ENCODE peak calls at places on chromosomes 2 and 18, in four cellular contexts. R, E, X and C are unnamed samples.

GRCh38 chr2:7007846-7008741 is 90.9 kb downstream of the RNF144A start:
- DNase-seq in R (peak), E (peak), X (peak), C (no peak)

GRCh38 chr2:222404126-222404891 is 20.0 kb upstream of the SGPP2 start:
- DNase-seq in R (no peak), E (no peak), X (no peak), C (no peak)

GRCh38 chr2:96253006-96253405 is 12.8 kb downstream of the TMEM127 start:
- DNase-seq in R (no peak), E (no peak), X (no peak), C (no peak)

GRCh38 chr2:851680-852079 is 99.0 kb upstream of the SNTG2 start:
- DNase-seq in R (no peak), E (no peak), X (no peak), C (no peak)

GRCh38 chr18:41881285-41881684 is 73.7 kb upstream of the PIK3C3 start:
- DNase-seq in R (no peak), E (no peak), X (no peak), C (no peak)

GRCh38 chr2:234761910-234762309 is 189.9 kb upstream of the SH3BP4 start:
- DNase-seq in R (no peak), E (peak), X (no peak), C (no peak)

GRCh38 chr2:192546566-192546965 is 351.8 kb upstream of the TMEFF2 start:
- DNase-seq in R (no peak), E (no peak), X (no peak), C (no peak)

GRCh38 chr2:58796239-58796638 is 555.1 kb upstream of the FANCL start:
- DNase-seq in R (no peak), E (no peak), X (no peak), C (no peak)

GRCh38 chr18:50973367-50974126 is 5.7 kb downstream of the ELAC1 start:
- DNase-seq in R (no peak), E (no peak), X (no peak), C (no peak)

GRCh38 chr18:60452424-60452823 is 79.8 kb upstream of the MC4R start:
- DNase-seq in R (no peak), E (peak), X (no peak), C (no peak)

GRCh38 chr2:23488584-23488983 is 103.6 kb downstream of the KLHL29 start:
- DNase-seq in R (no peak), E (no peak), X (no peak), C (no peak)

GRCh38 chr2:182565941-182566567 is 139.2 kb upstream of the PDE1A start:
- DNase-seq in R (no peak), E (no peak), X (no peak), C (no peak)

GRCh38 chr18:79684787-79685186 is 5.2 kb downstream of the CTDP1 start:
- DNase-seq in R (no peak), E (peak), X (no peak), C (no peak)

GRCh38 chr18:63265322-63265721 is 54.2 kb downstream of the BCL2 start:
- DNase-seq in R (no peak), E (no peak), X (no peak), C (no peak)

GRCh38 chr2:144595279-144595678 is 75.4 kb upstream of the ZEB2 start:
- DNase-seq in R (no peak), E (no peak), X (peak), C (no peak)

GRCh38 chr18:61910101-61910500 is 17.3 kb upstream of the RNF152 start:
- DNase-seq in R (no peak), E (no peak), X (no peak), C (no peak)

GRCh38 chr2:196944570-196944969 is 18.1 kb upstream of the PGAP1 start:
- DNase-seq in R (no peak), E (no peak), X (no peak), C (no peak)

GRCh38 chr18:59123588-59124369 is 15.9 kb upstream of the SEC11C start:
- DNase-seq in R (no peak), E (no peak), X (no peak), C (no peak)

GRCh38 chr2:216362730-216363129 is 9.6 kb downstream of the MARCHF4 start:
- DNase-seq in R (no peak), E (no peak), X (no peak), C (no peak)

GRCh38 chr18:43665239-43665788 is 388.0 kb upstream of the SYT4 start:
- DNase-seq in R (no peak), E (no peak), X (no peak), C (no peak)

GRCh38 chr2:20611077-20611843 is 39.6 kb downstream of the HS1BP3 start:
- DNase-seq in R (no peak), E (no peak), X (peak), C (no peak)

GRCh38 chr2:179305125-179305524 is 40.5 kb upstream of the SESTD1 start:
- DNase-seq in R (no peak), E (no peak), X (no peak), C (no peak)

GRCh38 chr2:141929331-141930252 is 201.2 kb downstream of the LRP1B start:
- DNase-seq in R (no peak), E (peak), X (no peak), C (no peak)

GRCh38 chr2:217846321-217846743 is 156.5 kb downstream of the TNS1 start:
- DNase-seq in R (no peak), E (no peak), X (no peak), C (no peak)

GRCh38 chr2:120060088-120060623 is 47.3 kb downstream of the EPB41L5 start:
- DNase-seq in R (no peak), E (no peak), X (no peak), C (no peak)

GRCh38 chr2:95062247-95062646 is 36.7 kb downstream of the MAL start:
- DNase-seq in R (no peak), E (no peak), X (no peak), C (no peak)

GRCh38 chr2:202187570-202187969 is 50.8 kb downstream of the SUMO1 start:
- DNase-seq in R (no peak), E (no peak), X (no peak), C (no peak)

GRCh38 chr2:142880275-142880674 is 2.8 kb downstream of the KYNU start:
- DNase-seq in R (no peak), E (no peak), X (no peak), C (no peak)

GRCh38 chr2:234621120-234621519 is 124.2 kb upstream of the ARL4C start:
- DNase-seq in R (no peak), E (no peak), X (no peak), C (no peak)

GRCh38 chr2:236820763-236821344 is 251.2 kb downstream of the ACKR3 start:
- DNase-seq in R (no peak), E (no peak), X (no peak), C (no peak)

GRCh38 chr2:23475473-23475872 is 90.5 kb downstream of the KLHL29 start:
- DNase-seq in R (no peak), E (no peak), X (no peak), C (no peak)

GRCh38 chr18:2572144-2572682 is 856 bp downstream of the NDC80 start:
- DNase-seq in R (no peak), E (no peak), X (no peak), C (no peak)
- TF ChIP-seq NRF1 in R (no peak), E (no peak), X (no peak), C (no peak)

DNA sequence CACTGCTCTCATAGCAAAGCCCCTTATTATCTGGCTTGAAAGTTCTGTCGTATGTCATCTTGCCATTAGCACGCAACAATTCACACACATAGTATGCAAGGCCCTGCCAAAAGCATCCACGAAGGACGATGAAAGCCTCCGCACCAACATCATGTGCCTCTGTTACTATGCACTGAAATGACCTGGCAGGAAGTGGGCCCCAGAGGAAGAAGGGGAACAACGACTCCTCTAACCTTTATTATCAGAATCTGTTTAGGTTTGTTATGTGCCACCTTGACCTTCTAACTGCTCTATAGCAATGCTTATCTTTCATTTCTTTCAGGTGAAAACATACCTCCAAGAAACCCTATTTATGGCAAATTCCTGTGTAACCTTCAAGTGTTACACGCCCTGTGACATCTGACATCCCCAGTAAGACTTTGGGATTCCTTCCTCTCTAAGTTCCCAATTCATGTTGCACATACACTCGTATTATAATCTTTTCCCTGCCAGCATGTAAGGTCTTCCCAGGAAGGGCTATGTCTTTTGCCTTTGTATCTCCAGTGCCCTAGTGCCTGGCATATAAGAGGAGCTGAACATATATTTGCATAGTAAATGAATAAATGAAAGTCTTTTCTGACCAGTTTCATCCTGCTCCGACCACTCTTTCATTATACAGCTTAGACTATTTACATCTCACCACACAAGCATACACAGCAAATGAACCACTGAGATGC is 7.0 kb upstream of the NDUFV2 start:
- DNase-seq in R (peak), E (no peak), X (no peak), C (no peak)
- TF ChIP-seq NRF1 in R (no peak), E (no peak), X (no peak), C (no peak)

GRCh38 chr2:3302751-3303582 is 74.7 kb downstream of the EIPR1 start:
- DNase-seq in R (no peak), E (peak), X (no peak), C (no peak)
- TF ChIP-seq NRF1 in R (no peak), E (no peak), X (no peak), C (no peak)

GRCh38 chr2:176554107-176555048 is 285.1 kb downstream of the MTX2 start:
- DNase-seq in R (peak), E (peak), X (peak), C (peak)
- TF ChIP-seq NRF1 in R (no peak), E (no peak), X (no peak), C (no peak)

GRCh38 chr18:37258819-37259218 is 306.8 kb downstream of the CELF4 start:
- DNase-seq in R (no peak), E (no peak), X (no peak), C (no peak)
- TF ChIP-seq NRF1 in R (no peak), E (no peak), X (no peak), C (no peak)

GRCh38 chr2:3101016-3101703 is 276.5 kb downstream of the EIPR1 start:
- DNase-seq in R (no peak), E (peak), X (no peak), C (no peak)
- TF ChIP-seq NRF1 in R (no peak), E (no peak), X (no peak), C (no peak)